ENCODE peak calls at places on chromosomes 16 and 17, in seven cellular contexts. Q is sigmoid colon, A is breast epithelium, R is prostate gland, N is transverse colon, F is endothelial cell of umbilical vein, H is suprapubic skin. Y is an unnamed sample. For H3K4me1, the result is how much of the 10 kb centered on the place peaks cover.

GRCh38 chr17:72342061-72342460 is 221.2 kb downstream of the SOX9 start:
- DNase-seq in Q (no peak), A (no peak), R (no peak), N (no peak), F (no peak), H (no peak), Y (no peak)

GRCh38 chr16:11470676-11471415 is 115.9 kb downstream of the LITAF start:
- DNase-seq in Q (no peak), A (no peak), R (no peak), N (no peak), F (no peak), H (no peak), Y (no peak)

GRCh38 chr17:82256242-82256894 is 17.1 kb downstream of the CSNK1D start:
- DNase-seq in Q (no peak), A (no peak), R (no peak), N (no peak), F (no peak), H (no peak), Y (no peak)

GRCh38 chr17:38701504-38702165 is 3.4 kb upstream of the MLLT6 start:
- DNase-seq in Q (no peak), A (no peak), R (no peak), N (peak), F (peak), H (peak), Y (no peak)

GRCh38 chr17:82092628-82092994 is 5.4 kb downstream of the FASN start:
- DNase-seq in Q (no peak), A (no peak), R (no peak), N (peak), F (no peak), H (no peak), Y (no peak)

GRCh38 chr17:29613371-29613837 is 9.3 kb downstream of the CORO6 start:
- DNase-seq in Q (peak), A (peak), R (peak), N (peak), F (peak), H (peak), Y (peak)

GRCh38 chr17:8038954-8039610 is at the start of gene ALOX15B:
- DNase-seq in Q (no peak), A (peak), R (peak), N (peak), F (no peak), H (no peak), Y (peak)

GRCh38 chr16:34054969-34055368 is 595.6 kb downstream of the TP53TG3F start:
- DNase-seq in Q (no peak), A (no peak), R (no peak), N (no peak), F (no peak), H (no peak), Y (no peak)

GRCh38 chr17:20852541-20853370 is 190.1 kb downstream of the USP22 start:
- DNase-seq in Q (peak), A (no peak), R (peak), N (peak), F (no peak), H (no peak), Y (no peak)

GRCh38 chr17:4420692-4421131 is 13.0 kb upstream of the SPNS3 start:
- DNase-seq in Q (no peak), A (no peak), R (peak), N (peak), F (peak), H (no peak), Y (peak)

GRCh38 chr16:68823401-68823800 is 19.9 kb upstream of the TANGO6 start:
- DNase-seq in Q (no peak), A (no peak), R (no peak), N (no peak), F (no peak), H (no peak), Y (no peak)

GRCh38 chr17:10295728-10296343 is 77.0 kb downstream of the MYH13 start:
- DNase-seq in Q (no peak), A (no peak), R (peak), N (peak), F (no peak), H (no peak), Y (no peak)

GRCh38 chr17:7475764-7476422 is 3.5 kb downstream of the ZBTB4 start:
- DNase-seq in Q (peak), A (no peak), R (no peak), N (peak), F (no peak), H (no peak), Y (no peak)

GRCh38 chr17:28381141-28381825 is 9.8 kb downstream of the SARM1 start:
- DNase-seq in Q (no peak), A (no peak), R (no peak), N (peak), F (peak), H (peak), Y (peak)

GRCh38 chr17:29458066-29458465 is 67.9 kb downstream of the TAOK1 start:
- DNase-seq in Q (no peak), A (no peak), R (no peak), N (no peak), F (no peak), H (no peak), Y (no peak)

GRCh38 chr16:1533443-1533951 is at the start of gene TMEM204:
- DNase-seq in Q (peak), A (no peak), R (no peak), N (peak), F (peak), H (no peak), Y (peak)

GRCh38 chr16:11669380-11670146 is 1.3 kb downstream of the SNN start:
- DNase-seq in Q (no peak), A (no peak), R (no peak), N (peak), F (peak), H (no peak), Y (no peak)

GRCh38 chr17:9577402-9577709 is 914 bp downstream of the CFAP52 start:
- DNase-seq in Q (no peak), A (no peak), R (no peak), N (no peak), F (no peak), H (no peak), Y (no peak)

GRCh38 chr16:10878644-10879498 is 1.9 kb downstream of the CIITA start:
- DNase-seq in Q (peak), A (no peak), R (no peak), N (peak), F (no peak), H (peak), Y (peak)

DNA sequence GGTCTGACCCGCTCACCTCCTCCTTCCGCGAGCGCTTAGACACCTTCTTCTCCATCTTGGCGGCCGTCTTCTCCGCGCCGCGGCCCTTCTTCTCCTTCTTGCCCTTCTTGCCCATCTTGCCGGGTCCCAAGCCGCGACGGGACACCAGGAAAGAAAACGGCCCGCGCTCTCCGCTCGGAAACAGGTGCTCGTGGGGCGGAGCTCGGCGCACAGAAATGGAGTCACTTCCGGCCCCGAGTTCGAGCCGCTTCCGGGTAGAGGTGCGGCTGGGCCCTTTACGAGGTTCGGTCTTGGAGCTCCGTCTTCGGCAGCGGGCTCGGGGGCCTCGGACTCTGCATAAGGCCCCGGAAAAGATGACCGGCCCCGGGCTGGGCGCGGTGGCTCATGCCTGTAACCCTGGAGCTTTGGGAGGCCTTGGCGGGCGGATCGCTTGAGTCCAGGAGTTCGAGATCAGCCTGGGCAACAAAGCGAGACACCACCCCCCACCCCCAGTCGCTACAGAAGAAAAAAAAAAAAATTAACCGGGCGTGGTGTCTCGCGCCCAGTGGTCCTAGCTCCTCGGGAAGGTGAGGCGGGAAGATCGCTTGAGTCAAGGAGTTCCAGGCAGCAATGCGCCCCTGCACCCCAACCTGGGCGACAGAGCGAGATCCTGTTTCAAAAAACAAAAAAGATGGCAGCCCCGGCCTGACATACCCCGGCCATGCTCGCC is at the start of gene KLHDC4:
- DNase-seq in Q (peak), A (peak), R (peak), N (peak), F (peak), H (peak), Y (peak)
- TF ChIP-seq POLR2A in Q (peak), A (peak), R (peak), N (peak), F (peak), H (peak), Y (no peak)

DNA sequence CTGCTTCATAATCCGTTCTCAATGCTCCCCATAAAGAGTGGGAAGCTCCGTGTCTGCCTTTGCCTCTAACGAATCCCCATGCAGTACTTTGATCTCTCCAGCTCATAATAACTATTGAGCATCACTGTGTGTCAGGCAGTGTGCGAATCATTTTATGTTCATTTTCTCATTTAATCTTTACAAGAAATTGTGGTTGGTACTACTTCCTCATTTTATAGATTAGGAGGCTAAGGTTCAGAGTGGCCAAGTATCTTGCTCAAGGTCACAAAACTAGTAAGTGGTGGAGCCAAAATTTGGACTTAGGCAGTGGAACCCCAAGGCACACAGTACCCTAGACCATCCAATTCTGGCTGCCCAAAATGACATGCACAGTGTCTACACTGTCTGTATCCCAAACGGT is 44.8 kb downstream of the ABCC12 start:
- DNase-seq in Q (no peak), A (no peak), R (no peak), N (no peak), F (no peak), H (no peak), Y (no peak)
- H3K4me1 ChIP-seq in Q (under half), A (under half), R (under half), N (under half), F (under half), H (under half), Y (under half)

DNA sequence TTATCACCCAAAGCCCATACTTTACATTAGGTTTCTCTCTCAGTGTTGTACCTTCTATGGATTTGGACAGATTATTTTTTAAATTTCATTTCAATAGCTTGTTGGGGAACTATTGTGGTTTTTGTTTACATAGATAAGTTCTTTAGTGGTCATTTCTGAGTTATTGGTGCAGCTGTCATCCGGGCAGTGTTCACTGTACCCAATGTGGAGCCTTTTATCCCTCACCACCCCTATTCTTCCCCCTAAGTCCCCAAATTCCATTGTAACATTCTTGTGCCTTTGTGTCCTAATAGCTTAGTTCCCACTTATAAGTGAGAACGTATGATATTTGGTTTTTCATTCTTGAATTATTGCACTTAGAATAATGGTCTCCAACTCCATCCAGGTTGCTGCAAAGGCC is 57.5 kb downstream of the SLFN11 start:
- DNase-seq in Q (no peak), A (no peak), R (no peak), N (no peak), F (no peak), H (no peak), Y (no peak)
- TF ChIP-seq POLR2AphosphoS5 in Q (no peak), A (no peak), R (no peak), N (no peak), F (no peak), H (no peak), Y (no peak)

GRCh38 chr17:31931781-31932180 is 5.0 kb upstream of the SUZ12 start:
- DNase-seq in Q (no peak), A (no peak), R (no peak), N (no peak), F (no peak), H (no peak), Y (no peak)
- TF ChIP-seq POLR2A in Q (no peak), A (no peak), R (no peak), N (no peak), F (no peak), H (no peak), Y (no peak)

GRCh38 chr17:77128895-77129567 is 11.7 kb upstream of the SEC14L1 start:
- DNase-seq in Q (no peak), A (no peak), R (no peak), N (no peak), F (no peak), H (no peak), Y (no peak)

GRCh38 chr17:77127735-77128361 is 12.9 kb upstream of the SEC14L1 start:
- DNase-seq in Q (peak), A (peak), R (peak), N (peak), F (no peak), H (peak), Y (peak)

GRCh38 chr17:77126519-77126918 is 14.2 kb upstream of the SEC14L1 start:
- DNase-seq in Q (no peak), A (peak), R (no peak), N (peak), F (peak), H (no peak), Y (peak)

GRCh38 chr17:77124192-77124908 is 16.4 kb upstream of the SEC14L1 start:
- DNase-seq in Q (no peak), A (no peak), R (peak), N (no peak), F (peak), H (no peak), Y (peak)

DNA sequence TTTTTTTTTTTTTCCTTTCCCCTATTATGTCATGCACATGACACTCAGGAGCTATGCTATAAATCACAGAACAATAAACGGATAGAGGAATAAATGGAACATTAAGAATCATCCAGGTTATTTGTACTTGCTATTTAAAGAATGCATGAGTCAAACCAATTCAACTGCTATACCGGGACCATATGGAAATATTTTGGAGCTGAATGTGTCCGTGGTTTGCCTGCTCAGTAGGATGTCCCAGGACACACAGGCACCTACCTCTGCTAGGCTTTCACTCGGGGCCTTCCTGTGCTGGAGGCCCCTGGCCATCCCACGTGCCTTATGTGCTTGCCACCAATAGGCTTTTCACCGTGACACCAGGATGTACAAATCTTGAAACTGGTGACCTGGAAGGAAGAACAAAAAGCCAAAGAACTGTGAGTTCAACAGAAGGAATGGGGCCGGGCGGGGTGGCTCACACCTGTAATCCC is 15.3 kb upstream of the SEC14L1 start:
- DNase-seq in Q (no peak), A (no peak), R (no peak), N (no peak), F (peak), H (no peak), Y (no peak)
- H3K4me1 ChIP-seq in Q (under half), A (under half), R (under half), N (under half), F (half or more), H (half or more), Y (half or more)

GRCh38 chr16:66880288-66881013 is at the start of gene PDP2:
- DNase-seq in Q (peak), A (peak), R (peak), N (peak), F (peak), H (peak), Y (peak)

GRCh38 chr16:66881964-66882508 is 1.7 kb downstream of the PDP2 start:
- DNase-seq in Q (no peak), A (no peak), R (no peak), N (no peak), F (no peak), H (no peak), Y (no peak)

GRCh38 chr16:66881560-66881959 is 1.2 kb downstream of the PDP2 start:
- DNase-seq in Q (no peak), A (no peak), R (no peak), N (no peak), F (no peak), H (no peak), Y (no peak)

GRCh38 chr16:66882702-66883101 is 2.4 kb downstream of the PDP2 start:
- DNase-seq in Q (no peak), A (no peak), R (no peak), N (no peak), F (no peak), H (no peak), Y (no peak)

DNA sequence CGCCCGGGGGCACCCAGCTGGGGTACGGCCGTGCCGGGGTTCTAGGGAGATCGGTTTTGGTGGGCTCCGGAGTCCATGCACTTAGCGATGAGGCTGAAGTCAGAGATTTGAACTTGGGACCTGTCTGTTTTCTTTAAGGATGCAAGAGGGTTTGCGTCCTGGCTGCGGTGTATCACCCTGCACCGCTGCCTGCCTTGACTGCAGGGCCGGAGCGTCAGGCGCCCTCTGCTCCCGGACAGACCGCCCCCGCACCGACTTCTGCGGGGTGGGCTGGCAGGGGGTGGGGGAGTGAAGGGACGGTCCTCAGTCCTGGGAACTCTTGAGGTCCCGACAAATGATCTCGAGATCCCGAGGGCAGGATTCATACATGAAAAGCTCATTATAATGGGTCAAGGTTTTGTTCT is 701 bp downstream of the PDP2 start:
- DNase-seq in Q (no peak), A (no peak), R (no peak), N (no peak), F (peak), H (no peak), Y (no peak)
- TF ChIP-seq POLR2AphosphoS5 in Q (no peak), A (no peak), R (no peak), N (no peak), F (no peak), H (no peak), Y (no peak)

GRCh38 chr16:86396918-86397317 is 113.4 kb upstream of the FOXF1 start:
- DNase-seq in Q (peak), A (no peak), R (peak), N (peak), F (peak), H (no peak), Y (no peak)
- TF ChIP-seq POLR2A in Q (no peak), A (no peak), R (no peak), N (no peak), F (no peak), H (no peak), Y (no peak)

Y was measured in stomach.